ENCODE peak calls at places on chromosomes 12 and 14, in ten cellular contexts. J is right lobe of liver; D is IMR-90; V is A549; H is thyroid gland; F is GM23248; P is testis; A is CD8-positive, alpha-beta T cell; Y is uterus; L is lower lobe of right lung. I is an unnamed sample.

GRCh38 chr14:58298880-58299664 is 717 bp downstream of the ARID4A start:
- DNase-seq in V (no peak), H (peak; percentile 43), A (peak; percentile 33), P (peak; percentile 60), L (peak; percentile 60), J (peak; percentile 56), D (no peak), F (peak; percentile 55), Y (peak; percentile 29), I (peak; percentile 64)

GRCh38 chr14:65228436-65228835 is 126.1 kb upstream of the MAX start:
- DNase-seq in P (no peak), F (no peak), H (no peak), D (no peak), A (no peak), Y (no peak), J (no peak), V (no peak), L (no peak), I (no peak)

GRCh38 chr14:43754838-43755237 is 752.2 kb downstream of the FSCB start:
- DNase-seq in P (no peak), F (no peak), V (no peak), A (no peak), H (no peak), Y (no peak), D (no peak), J (no peak), L (no peak), I (no peak)

GRCh38 chr12:59719701-59720100 is 123.9 kb downstream of the SLC16A7 start:
- DNase-seq in A (no peak), J (no peak), V (no peak), Y (no peak), D (no peak), L (no peak), F (no peak), P (no peak), H (no peak), I (no peak)

GRCh38 chr12:51973560-51973959 is 22.1 kb downstream of the ACVR1B start:
- DNase-seq in Y (no peak), H (no peak), V (no peak), L (no peak), D (peak; percentile 50), P (no peak), F (peak; percentile 70), A (no peak), J (no peak), I (no peak)

GRCh38 chr12:115004469-115005146 is 320.6 kb upstream of the TBX3 start:
- DNase-seq in P (no peak), Y (no peak), V (peak; percentile 70), F (peak; percentile 66), L (no peak), J (no peak), H (no peak), A (no peak), D (no peak), I (no peak)

GRCh38 chr12:78181544-78182162 is 351.0 kb downstream of the NAV3 start:
- DNase-seq in D (peak; percentile 48), F (peak; percentile 41), L (no peak), J (no peak), P (no peak), H (no peak), V (peak; percentile 65), A (no peak), Y (no peak), I (peak; percentile 9)

GRCh38 chr12:65658360-65658759 is 165.9 kb upstream of the HMGA2 start:
- DNase-seq in Y (no peak), J (no peak), F (no peak), H (no peak), D (no peak), A (no peak), V (no peak), L (no peak), P (no peak), I (no peak)

GRCh38 chr12:45051490-45052105 is 699 bp upstream of the DBX2 start:
- DNase-seq in D (no peak), A (no peak), L (peak; percentile 25), Y (no peak), V (no peak), F (peak; percentile 35), H (no peak), J (no peak), P (no peak), I (no peak)

GRCh38 chr12:115898670-115899069 is 378.8 kb downstream of the MED13L start:
- DNase-seq in H (no peak), Y (no peak), J (peak; percentile 23), P (no peak), V (peak; percentile 28), F (no peak), A (no peak), L (no peak), D (no peak), I (no peak)

GRCh38 chr12:45232771-45233372 is 17.0 kb downstream of the ANO6 start:
- DNase-seq in D (peak; percentile 98), Y (peak; percentile 69), F (peak; percentile 99), V (peak; percentile 94), J (peak; percentile 39), P (no peak), H (no peak), L (no peak), A (no peak), I (no peak)

GRCh38 chr12:124147579-124147978 is 147.3 kb upstream of the RFLNA start:
- DNase-seq in V (no peak), J (no peak), D (no peak), L (no peak), H (no peak), P (no peak), Y (no peak), A (no peak), F (no peak), I (no peak)

GRCh38 chr12:127351481-127352010 is 915.4 kb upstream of the TMEM132C start:
- DNase-seq in V (no peak), A (no peak), F (no peak), L (no peak), Y (no peak), P (peak; percentile 85), D (no peak), J (no peak), H (no peak), I (no peak)

GRCh38 chr12:14901228-14901562 is 15.5 kb upstream of the MGP start:
- DNase-seq in V (peak; percentile 17), F (no peak), A (no peak), Y (no peak), J (no peak), D (no peak), H (no peak), P (peak; percentile 33), L (no peak), I (no peak)
- H3K9me3 ChIP-seq in V (no peaks in the 10 kb centered on the region), F (no peaks in the 10 kb centered on the region), A (no peaks in the 10 kb centered on the region), Y (no peaks in the 10 kb centered on the region), J (no peaks in the 10 kb centered on the region), D (no peaks in the 10 kb centered on the region), H (no peaks in the 10 kb centered on the region), P (no peaks in the 10 kb centered on the region), L (no peaks in the 10 kb centered on the region), I (no peaks in the 10 kb centered on the region)

GRCh38 chr14:20610002-20610765 is 19.0 kb upstream of the RNASE12 start:
- DNase-seq in Y (peak; percentile 89), J (peak; percentile 83), H (peak; percentile 83), D (peak; percentile 82), A (peak; percentile 75), P (peak; percentile 91), V (peak; percentile 86), L (peak; percentile 82), F (peak; percentile 78), I (peak; percentile 78)
- H3K4me1 ChIP-seq in Y (no peaks in the 10 kb centered on the region), J (no peaks in the 10 kb centered on the region), H (no peaks in the 10 kb centered on the region), D (no peaks in the 10 kb centered on the region), A (peaks cover 20% of the 10 kb centered on the region), P (peaks cover 6% of the 10 kb centered on the region), V (peaks cover 27% of the 10 kb centered on the region), L (peaks cover 21% of the 10 kb centered on the region), F (peaks cover 8% of the 10 kb centered on the region), I (peaks cover 12% of the 10 kb centered on the region)

DNA sequence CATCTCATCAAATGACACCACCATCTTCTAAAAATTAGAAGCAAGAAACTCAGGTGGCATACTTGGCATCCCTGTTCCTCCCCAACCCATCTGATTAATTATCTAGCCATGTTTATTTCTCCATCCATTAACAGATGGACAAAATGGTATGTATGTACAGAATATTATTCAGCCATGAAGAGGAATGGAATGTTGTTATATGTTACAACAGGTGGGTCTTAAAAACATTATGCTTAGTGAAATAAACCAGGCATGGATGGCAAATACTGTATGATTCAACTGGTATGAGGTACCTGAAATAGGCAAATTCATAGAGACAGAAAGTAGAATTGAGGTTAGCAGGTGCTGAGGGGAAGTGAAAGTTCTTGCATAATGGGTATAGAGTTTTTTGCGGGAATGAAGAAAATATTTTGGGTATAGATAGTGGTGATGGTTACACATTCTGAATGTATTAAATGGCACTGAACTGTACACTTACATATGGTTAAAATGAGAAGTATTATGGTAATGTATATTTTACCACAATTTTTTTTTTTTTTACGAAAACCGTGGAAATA is 17.5 kb downstream of the YY1 start:
- DNase-seq in P (no peak), D (no peak), H (no peak), J (no peak), A (no peak), F (no peak), Y (no peak), L (no peak), V (no peak), I (no peak)
- H3K4me3 ChIP-seq in P (no peak overlapping the region), D (no peak overlapping the region), H (no peak overlapping the region), J (no peak overlapping the region), A (no peak overlapping the region), F (no peak overlapping the region), Y (no peak overlapping the region), L (no peak overlapping the region), V (no peak overlapping the region), I (no peak overlapping the region)

GRCh38 chr12:53996188-53996885 is 3.6 kb upstream of the HOXC9 start:
- DNase-seq in D (no peak), V (no peak), P (no peak), F (no peak), Y (no peak), A (no peak), J (no peak), H (no peak), L (no peak), I (no peak)
- H3K9me3 ChIP-seq in D (peaks cover 19% of the 10 kb centered on the region), V (no peaks in the 10 kb centered on the region), P (no peaks in the 10 kb centered on the region), F (no peaks in the 10 kb centered on the region), Y (no peaks in the 10 kb centered on the region), A (no peaks in the 10 kb centered on the region), J (no peaks in the 10 kb centered on the region), H (no peaks in the 10 kb centered on the region), L (no peaks in the 10 kb centered on the region), I (no peaks in the 10 kb centered on the region)

DNA sequence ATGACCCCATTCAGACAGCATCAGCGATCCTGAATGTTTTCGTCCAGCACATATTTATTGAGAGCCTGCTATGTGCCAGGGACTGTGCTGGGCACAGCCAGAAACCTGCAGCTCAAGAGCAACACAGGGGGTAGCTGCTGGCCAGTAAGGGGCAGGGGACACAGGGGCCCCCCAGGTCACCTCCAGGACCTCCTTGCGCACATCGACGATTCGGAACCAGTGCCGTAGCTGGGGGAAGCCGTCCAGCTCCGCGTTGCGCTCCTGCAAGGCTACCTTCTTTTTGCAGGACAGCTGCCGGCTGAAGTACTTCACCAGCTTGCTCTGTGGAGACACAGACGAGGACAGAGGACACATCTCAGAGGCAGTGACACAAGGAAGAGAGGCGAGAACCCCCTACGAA is 108.7 kb downstream of the KSR2 start:
- DNase-seq in J (no peak), V (no peak), D (no peak), P (no peak), H (no peak), L (no peak), A (no peak), Y (no peak), F (no peak), I (no peak)
- H3K4me1 ChIP-seq in J (no peaks in the 10 kb centered on the region), V (peaks cover 17% of the 10 kb centered on the region), D (no peaks in the 10 kb centered on the region), P (no peaks in the 10 kb centered on the region), H (no peaks in the 10 kb centered on the region), L (no peaks in the 10 kb centered on the region), A (no peaks in the 10 kb centered on the region), Y (no peaks in the 10 kb centered on the region), F (no peaks in the 10 kb centered on the region), I (no peaks in the 10 kb centered on the region)

I was measured in mucosa of descending colon.